ENCODE peak calls at places on chromosomes 1 and 21, in five cellular contexts. One of them, this sample, is unnamed.

GRCh38 chr1:175197536-175197935 is 5.0 kb upstream of the KIAA0040 start:
- DNase-seq in esophagus muscularis mucosa: no peak
- DNase-seq in HL-60: peak; percentile 28
- DNase-seq in HCT116: peak; percentile 80
- DNase-seq in HepG2: no peak
- DNase-seq in this sample: no peak

GRCh38 chr21:25963186-25963585 is 207.4 kb downstream of the APP start:
- DNase-seq in esophagus muscularis mucosa: no peak
- DNase-seq in HL-60: no peak
- DNase-seq in HCT116: peak; percentile 75
- DNase-seq in HepG2: no peak
- DNase-seq in this sample: peak; percentile 14

GRCh38 chr1:232306269-232306911 is 323.5 kb downstream of the SIPA1L2 start:
- DNase-seq in esophagus muscularis mucosa: no peak
- DNase-seq in HL-60: no peak
- DNase-seq in HCT116: no peak
- DNase-seq in HepG2: no peak
- DNase-seq in this sample: peak; percentile 60

GRCh38 chr1:240732390-240732789 is 120.4 kb upstream of the GREM2 start:
- DNase-seq in esophagus muscularis mucosa: no peak
- DNase-seq in HL-60: no peak
- DNase-seq in HCT116: peak; percentile 12
- DNase-seq in HepG2: peak; percentile 53
- DNase-seq in this sample: no peak

GRCh38 chr1:31855038-31855845 is 39.4 kb upstream of the SPOCD1 start:
- DNase-seq in esophagus muscularis mucosa: no peak
- DNase-seq in HL-60: no peak
- DNase-seq in HCT116: no peak
- DNase-seq in HepG2: peak; percentile 45
- DNase-seq in this sample: no peak

GRCh38 chr1:170692866-170693575 is 29.1 kb downstream of the PRRX1 start:
- DNase-seq in esophagus muscularis mucosa: peak; percentile 42
- DNase-seq in HL-60: no peak
- DNase-seq in HCT116: no peak
- DNase-seq in HepG2: no peak
- DNase-seq in this sample: no peak

GRCh38 chr1:79006564-79006963 is at the start of gene ADGRL4:
- DNase-seq in esophagus muscularis mucosa: no peak
- DNase-seq in HL-60: no peak
- DNase-seq in HCT116: no peak
- DNase-seq in HepG2: no peak
- DNase-seq in this sample: no peak

GRCh38 chr1:101196668-101197067 is 40.2 kb upstream of the S1PR1 start:
- DNase-seq in esophagus muscularis mucosa: no peak
- DNase-seq in HL-60: no peak
- DNase-seq in HCT116: no peak
- DNase-seq in HepG2: no peak
- DNase-seq in this sample: no peak

GRCh38 chr1:87980494-87980893 is 651.8 kb downstream of the LMO4 start:
- DNase-seq in esophagus muscularis mucosa: no peak
- DNase-seq in HL-60: no peak
- DNase-seq in HCT116: no peak
- DNase-seq in HepG2: no peak
- DNase-seq in this sample: no peak

GRCh38 chr1:202938287-202938925 is 11.4 kb upstream of the KLHL12 start:
- DNase-seq in esophagus muscularis mucosa: no peak
- DNase-seq in HL-60: no peak
- DNase-seq in HCT116: no peak
- DNase-seq in HepG2: no peak
- DNase-seq in this sample: no peak

GRCh38 chr1:172939475-172939874 is 111.3 kb downstream of the TNFSF18 start:
- DNase-seq in esophagus muscularis mucosa: no peak
- DNase-seq in HL-60: peak; percentile 45
- DNase-seq in HCT116: no peak
- DNase-seq in HepG2: no peak
- DNase-seq in this sample: no peak

GRCh38 chr21:19523731-19524130 is 1120.1 kb upstream of the TMPRSS15 start:
- DNase-seq in esophagus muscularis mucosa: no peak
- DNase-seq in HL-60: no peak
- DNase-seq in HCT116: no peak
- DNase-seq in HepG2: no peak
- DNase-seq in this sample: no peak

GRCh38 chr21:44710756-44711326 is 531 bp downstream of the TSPEAR start:
- DNase-seq in esophagus muscularis mucosa: no peak
- DNase-seq in HL-60: no peak
- DNase-seq in HCT116: no peak
- DNase-seq in HepG2: no peak
- DNase-seq in this sample: no peak

GRCh38 chr1:208207388-208208131 is 36.6 kb downstream of the PLXNA2 start:
- DNase-seq in esophagus muscularis mucosa: no peak
- DNase-seq in HL-60: no peak
- DNase-seq in HCT116: no peak
- DNase-seq in HepG2: peak; percentile 84
- DNase-seq in this sample: no peak

GRCh38 chr1:115429242-115429641 is 91.2 kb upstream of the NGF start:
- DNase-seq in esophagus muscularis mucosa: peak; percentile 55
- DNase-seq in HL-60: no peak
- DNase-seq in HCT116: peak; percentile 8
- DNase-seq in HepG2: no peak
- DNase-seq in this sample: no peak

GRCh38 chr1:15691434-15692032 is 7.4 kb downstream of the PLEKHM2 start:
- DNase-seq in esophagus muscularis mucosa: no peak
- DNase-seq in HL-60: no peak
- DNase-seq in HCT116: no peak
- DNase-seq in HepG2: no peak
- DNase-seq in this sample: no peak

GRCh38 chr1:54107131-54107530 is 45.7 kb downstream of the CDCP2 start:
- DNase-seq in esophagus muscularis mucosa: no peak
- DNase-seq in HL-60: no peak
- DNase-seq in HCT116: no peak
- DNase-seq in HepG2: no peak
- DNase-seq in this sample: no peak

GRCh38 chr1:180923024-180923841 is 10.5 kb downstream of the KIAA1614 start:
- DNase-seq in esophagus muscularis mucosa: no peak
- DNase-seq in HL-60: no peak
- DNase-seq in HCT116: no peak
- DNase-seq in HepG2: peak; percentile 45
- DNase-seq in this sample: no peak

GRCh38 chr1:160131803-160132565 is 16.4 kb downstream of the ATP1A2 start:
- DNase-seq in esophagus muscularis mucosa: no peak
- DNase-seq in HL-60: no peak
- DNase-seq in HCT116: no peak
- DNase-seq in HepG2: peak; percentile 32
- DNase-seq in this sample: no peak

GRCh38 chr1:4603317-4604110 is 50.9 kb upstream of the AJAP1 start:
- DNase-seq in esophagus muscularis mucosa: no peak
- DNase-seq in HL-60: no peak
- DNase-seq in HCT116: no peak
- DNase-seq in HepG2: no peak
- DNase-seq in this sample: no peak

GRCh38 chr1:51237714-51238403 is 1.8 kb downstream of the RNF11 start:
- DNase-seq in esophagus muscularis mucosa: no peak
- DNase-seq in HL-60: peak; percentile 2
- DNase-seq in HCT116: no peak
- DNase-seq in HepG2: no peak
- DNase-seq in this sample: no peak

GRCh38 chr1:229124471-229125198 is 146.3 kb upstream of the RAB4A start:
- DNase-seq in esophagus muscularis mucosa: no peak
- DNase-seq in HL-60: no peak
- DNase-seq in HCT116: no peak
- DNase-seq in HepG2: peak; percentile 73
- DNase-seq in this sample: peak; percentile 22

GRCh38 chr1:110675060-110675791 is 486 bp upstream of the KCNA3 start:
- DNase-seq in esophagus muscularis mucosa: no peak
- DNase-seq in HL-60: no peak
- DNase-seq in HCT116: no peak
- DNase-seq in HepG2: no peak
- DNase-seq in this sample: no peak

GRCh38 chr1:156813750-156814570 is 2.7 kb downstream of the SH2D2A start:
- DNase-seq in esophagus muscularis mucosa: no peak
- DNase-seq in HL-60: peak; percentile 41
- DNase-seq in HCT116: peak; percentile 19
- DNase-seq in HepG2: peak; percentile 35
- DNase-seq in this sample: peak; percentile 82
- TF ChIP-seq POLR2AphosphoS5 in esophagus muscularis mucosa: no peak
- TF ChIP-seq POLR2AphosphoS5 in HL-60: peak; percentile 46
- TF ChIP-seq POLR2AphosphoS5 in HCT116: no peak
- TF ChIP-seq POLR2AphosphoS5 in HepG2: peak; percentile 30
- TF ChIP-seq POLR2AphosphoS5 in this sample: no peak

GRCh38 chr1:46465981-46466476 is 23.6 kb upstream of the DMBX1 start:
- DNase-seq in esophagus muscularis mucosa: no peak
- DNase-seq in HL-60: no peak
- DNase-seq in HCT116: no peak
- DNase-seq in HepG2: no peak
- DNase-seq in this sample: no peak

GRCh38 chr1:46467183-46467504 is 22.5 kb upstream of the DMBX1 start:
- DNase-seq in esophagus muscularis mucosa: no peak
- DNase-seq in HL-60: no peak
- DNase-seq in HCT116: no peak
- DNase-seq in HepG2: no peak
- DNase-seq in this sample: no peak

GRCh38 chr1:46464013-46464548 is 25.6 kb upstream of the DMBX1 start:
- DNase-seq in esophagus muscularis mucosa: no peak
- DNase-seq in HL-60: no peak
- DNase-seq in HCT116: no peak
- DNase-seq in HepG2: no peak
- DNase-seq in this sample: no peak

GRCh38 chr1:46469846-46470245 is 19.8 kb upstream of the DMBX1 start:
- DNase-seq in esophagus muscularis mucosa: no peak
- DNase-seq in HL-60: no peak
- DNase-seq in HCT116: no peak
- DNase-seq in HepG2: no peak
- DNase-seq in this sample: no peak

DNA sequence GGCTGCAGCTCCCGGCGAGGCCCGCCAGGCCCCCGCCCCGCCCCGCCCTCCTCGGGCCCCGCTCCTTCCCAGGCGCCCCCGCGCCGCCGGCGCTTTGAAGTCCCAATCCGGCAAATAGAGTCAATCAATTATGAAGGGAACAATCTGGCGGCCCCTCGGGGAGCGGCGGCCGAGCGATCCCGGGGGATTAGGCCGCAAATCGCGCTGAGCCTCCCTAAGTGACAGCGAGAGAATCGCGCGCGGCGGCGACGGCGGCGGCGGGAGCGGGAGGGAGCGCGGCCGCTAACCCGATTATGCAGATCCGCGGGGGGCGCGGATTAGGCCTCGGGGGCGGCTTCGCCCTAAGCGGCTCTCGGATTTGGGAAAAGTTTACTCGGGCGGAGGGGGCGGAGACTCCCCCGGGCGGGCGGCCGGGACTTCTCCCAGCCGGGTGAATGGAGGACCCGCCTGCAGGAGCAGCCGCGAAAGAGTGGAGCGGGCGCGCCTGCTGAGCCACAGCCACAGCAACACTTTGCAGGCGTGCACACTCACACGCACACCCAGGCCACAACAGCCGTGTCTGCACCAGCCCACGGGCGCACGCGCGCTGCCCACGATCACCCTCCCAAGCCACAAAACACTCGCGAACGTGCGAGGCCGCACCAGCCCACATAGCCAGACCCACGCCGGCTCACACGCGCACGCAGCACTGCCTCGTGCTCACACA is 23.0 kb upstream of the DMBX1 start:
- DNase-seq in esophagus muscularis mucosa: no peak
- DNase-seq in HL-60: no peak
- DNase-seq in HCT116: no peak
- DNase-seq in HepG2: no peak
- DNase-seq in this sample: no peak
- H3K27me3 ChIP-seq in esophagus muscularis mucosa: no peaks in the 10 kb centered on the region
- H3K27me3 ChIP-seq in HL-60: peaks cover 38% of the 10 kb centered on the region
- H3K27me3 ChIP-seq in HCT116: no peaks in the 10 kb centered on the region
- H3K27me3 ChIP-seq in HepG2: peaks cover 12% of the 10 kb centered on the region
- H3K27me3 ChIP-seq in this sample: peaks cover 49% of the 10 kb centered on the region

DNA sequence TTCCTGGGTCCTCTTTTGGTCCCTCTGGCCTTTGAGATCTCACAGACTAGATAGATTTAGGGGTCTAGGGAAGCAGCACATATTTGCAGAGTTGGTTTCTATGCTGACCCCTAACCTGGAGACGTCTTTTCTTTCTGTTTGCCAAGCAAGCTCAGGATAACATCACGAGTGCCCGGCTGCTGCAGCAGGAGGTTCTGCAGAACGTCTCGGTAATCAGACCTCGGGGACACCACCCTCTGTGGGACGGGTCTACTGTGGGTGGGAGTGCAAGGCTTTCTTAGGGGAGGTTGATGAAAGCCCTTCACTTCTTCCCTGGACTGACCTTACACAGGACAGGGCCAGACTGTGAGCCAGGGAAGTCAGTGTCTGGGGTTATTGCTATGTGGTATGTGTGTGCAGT is 2.9 kb downstream of the IL24 start:
- DNase-seq in esophagus muscularis mucosa: no peak
- DNase-seq in HL-60: no peak
- DNase-seq in HCT116: no peak
- DNase-seq in HepG2: no peak
- DNase-seq in this sample: no peak
- TF ChIP-seq CTCF in esophagus muscularis mucosa: no peak
- TF ChIP-seq CTCF in HL-60: no peak
- TF ChIP-seq CTCF in HCT116: no peak
- TF ChIP-seq CTCF in HepG2: no peak
- TF ChIP-seq CTCF in this sample: no peak

GRCh38 chr1:3187415-3188149 is 118.6 kb downstream of the PRDM16 start:
- DNase-seq in esophagus muscularis mucosa: no peak
- DNase-seq in HL-60: no peak
- DNase-seq in HCT116: no peak
- DNase-seq in HepG2: no peak
- DNase-seq in this sample: no peak

GRCh38 chr1:3188150-3188971 is 119.4 kb downstream of the PRDM16 start:
- DNase-seq in esophagus muscularis mucosa: no peak
- DNase-seq in HL-60: no peak
- DNase-seq in HCT116: no peak
- DNase-seq in HepG2: no peak
- DNase-seq in this sample: no peak

GRCh38 chr1:3184666-3185065 is 115.7 kb downstream of the PRDM16 start:
- DNase-seq in esophagus muscularis mucosa: no peak
- DNase-seq in HL-60: no peak
- DNase-seq in HCT116: no peak
- DNase-seq in HepG2: no peak
- DNase-seq in this sample: no peak

GRCh38 chr1:3185896-3186525 is 117.0 kb downstream of the PRDM16 start:
- DNase-seq in esophagus muscularis mucosa: no peak
- DNase-seq in HL-60: no peak
- DNase-seq in HCT116: no peak
- DNase-seq in HepG2: no peak
- DNase-seq in this sample: no peak

GRCh38 chr1:3186526-3186921 is 117.5 kb downstream of the PRDM16 start:
- DNase-seq in esophagus muscularis mucosa: no peak
- DNase-seq in HL-60: no peak
- DNase-seq in HCT116: no peak
- DNase-seq in HepG2: no peak
- DNase-seq in this sample: peak; percentile 53
- TF ChIP-seq POLR2AphosphoS5 in esophagus muscularis mucosa: peak; percentile 54
- TF ChIP-seq POLR2AphosphoS5 in HL-60: no peak
- TF ChIP-seq POLR2AphosphoS5 in HCT116: no peak
- TF ChIP-seq POLR2AphosphoS5 in HepG2: no peak
- TF ChIP-seq POLR2AphosphoS5 in this sample: no peak

GRCh38 chr21:38679531-38679930 is 126.2 kb upstream of the ETS2 start:
- DNase-seq in esophagus muscularis mucosa: no peak
- DNase-seq in HL-60: no peak
- DNase-seq in HCT116: no peak
- DNase-seq in HepG2: no peak
- DNase-seq in this sample: no peak
- H3K27me3 ChIP-seq in esophagus muscularis mucosa: no peaks in the 10 kb centered on the region
- H3K27me3 ChIP-seq in HL-60: no peaks in the 10 kb centered on the region
- H3K27me3 ChIP-seq in HCT116: no peaks in the 10 kb centered on the region
- H3K27me3 ChIP-seq in HepG2: no peaks in the 10 kb centered on the region
- H3K27me3 ChIP-seq in this sample: peaks cover 18% of the 10 kb centered on the region

This sample was measured in transverse colon.